ENCODE peak calls at places on chromosome 18, in six cellular contexts. J is hepatocyte, G is OCI-LY7, C is neural progenitor cell, W is PC-3, I is GM23338. R is an unnamed sample.

GRCh38 chr18:44819944-44820510 is 139.3 kb downstream of the SETBP1 start:
- DNase-seq in G (no peak), C (no peak), J (no peak), W (no peak), I (no peak), R (no peak)

GRCh38 chr18:61896118-61896517 is 3.3 kb upstream of the RNF152 start:
- DNase-seq in C (no peak), I (no peak), G (no peak), J (no peak), W (no peak), R (no peak)

GRCh38 chr18:71036783-71037182 is 747.9 kb downstream of the SOCS6 start:
- DNase-seq in G (no peak), J (no peak), W (peak; percentile 48), I (no peak), C (no peak), R (peak; percentile 58)

GRCh38 chr18:904135-905090 is at the start of gene ADCYAP1:
- DNase-seq in G (no peak), I (peak; percentile 80), W (peak; percentile 33), C (peak; percentile 82), J (peak; percentile 31), R (peak; percentile 40)

GRCh38 chr18:65725421-65726050 is 25.3 kb upstream of the CDH7 start:
- DNase-seq in C (peak; percentile 60), W (peak; percentile 73), J (peak; percentile 66), I (peak; percentile 84), G (no peak), R (no peak)

GRCh38 chr18:21991897-21992296 is 177.5 kb upstream of the GATA6 start:
- DNase-seq in G (no peak), J (peak; percentile 50), C (no peak), W (no peak), I (peak; percentile 66), R (no peak)

GRCh38 chr18:8232791-8233190 is 376.4 kb upstream of the RAB12 start:
- DNase-seq in I (peak; percentile 36), J (no peak), C (no peak), W (peak; percentile 56), G (no peak), R (no peak)

GRCh38 chr18:22977847-22978701 is 44.9 kb downstream of the RBBP8 start:
- DNase-seq in J (peak; percentile 25), W (peak; percentile 83), C (no peak), I (no peak), G (no peak), R (peak; percentile 93)

GRCh38 chr18:40293311-40293710 is 1661.7 kb upstream of the PIK3C3 start:
- DNase-seq in I (peak; percentile 34), W (peak; percentile 3), G (no peak), C (peak; percentile 44), J (no peak), R (peak; percentile 22)

GRCh38 chr18:31241900-31242409 is 76.0 kb upstream of the DSG1 start:
- DNase-seq in W (peak; percentile 85), C (peak; percentile 71), G (no peak), J (peak; percentile 77), I (peak; percentile 80), R (no peak)

GRCh38 chr18:35972197-35973000 is at the start of gene RMP24:
- DNase-seq in C (peak; percentile 96), G (peak; percentile 91), I (peak; percentile 98), J (peak; percentile 97), W (peak; percentile 79), R (peak; percentile 97)

GRCh38 chr18:38033282-38033681 is 467.7 kb upstream of the CELF4 start:
- DNase-seq in J (no peak), W (no peak), C (no peak), I (no peak), G (no peak), R (no peak)

GRCh38 chr18:62979172-62979571 is 263.8 kb downstream of the PHLPP1 start:
- DNase-seq in G (no peak), I (no peak), C (no peak), J (no peak), W (peak; percentile 90), R (peak; percentile 78)

DNA sequence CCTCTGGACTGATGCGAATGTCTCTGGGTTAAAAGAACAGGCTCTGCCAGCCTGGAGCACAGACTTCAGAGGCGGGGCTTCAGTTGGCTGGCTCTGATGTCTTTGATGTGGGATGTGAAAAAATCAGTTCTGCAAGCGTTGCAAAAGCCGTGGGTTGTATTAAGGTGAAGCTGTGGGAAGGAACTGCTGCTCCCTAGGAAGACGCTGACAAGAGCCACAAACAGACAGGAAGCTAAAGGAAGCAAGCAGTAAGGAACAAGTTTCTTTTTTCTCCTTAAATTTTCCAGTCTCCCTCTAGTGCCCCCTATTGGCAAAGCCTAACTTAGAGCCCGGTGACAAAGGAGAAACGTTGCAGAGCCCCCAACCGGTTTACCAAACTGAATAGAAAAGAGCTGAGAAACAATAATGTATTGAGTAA is 239.0 kb downstream of the CCDC178 start:
- DNase-seq in J (peak; percentile 69), C (peak; percentile 72), G (no peak), I (peak; percentile 89), W (peak; percentile 10), R (peak; percentile 30)
- TF ChIP-seq EZH2phosphoT487 in J (no peak), C (no peak), G (no peak), I (no peak), W (no peak), R (no peak)

GRCh38 chr18:76306685-76307292 is 188.3 kb downstream of the ZNF516 start:
- DNase-seq in C (peak; percentile 15), J (no peak), G (peak; percentile 0), W (no peak), I (peak; percentile 66), R (no peak)

DNA sequence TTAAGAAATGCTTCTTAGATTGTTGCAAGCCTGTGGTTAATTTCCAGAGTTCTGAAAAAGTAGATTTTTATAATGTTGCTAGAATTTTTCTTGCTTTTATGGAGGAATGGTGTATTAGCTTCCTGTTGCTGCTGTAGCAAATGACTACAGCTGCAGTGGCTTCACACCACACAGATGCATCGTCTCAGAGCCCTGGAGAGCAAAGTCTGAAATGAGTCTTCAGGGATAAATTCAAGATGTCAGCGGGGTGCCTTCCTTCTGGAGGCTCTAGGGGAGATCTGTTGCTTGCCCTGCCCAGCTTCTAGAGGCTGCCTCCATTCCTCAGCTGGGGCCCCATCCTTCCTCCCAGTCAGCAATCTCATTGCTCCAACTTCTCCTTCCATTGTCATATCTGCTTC is 187.8 kb downstream of the ZNF516 start:
- DNase-seq in G (no peak), I (no peak), C (no peak), J (no peak), W (no peak), R (no peak)
- H3K4me3 ChIP-seq in G (no peak overlapping the region), I (no peak overlapping the region), C (no peak overlapping the region), J (no peak overlapping the region), W (no peak overlapping the region), R (no peak overlapping the region)

DNA sequence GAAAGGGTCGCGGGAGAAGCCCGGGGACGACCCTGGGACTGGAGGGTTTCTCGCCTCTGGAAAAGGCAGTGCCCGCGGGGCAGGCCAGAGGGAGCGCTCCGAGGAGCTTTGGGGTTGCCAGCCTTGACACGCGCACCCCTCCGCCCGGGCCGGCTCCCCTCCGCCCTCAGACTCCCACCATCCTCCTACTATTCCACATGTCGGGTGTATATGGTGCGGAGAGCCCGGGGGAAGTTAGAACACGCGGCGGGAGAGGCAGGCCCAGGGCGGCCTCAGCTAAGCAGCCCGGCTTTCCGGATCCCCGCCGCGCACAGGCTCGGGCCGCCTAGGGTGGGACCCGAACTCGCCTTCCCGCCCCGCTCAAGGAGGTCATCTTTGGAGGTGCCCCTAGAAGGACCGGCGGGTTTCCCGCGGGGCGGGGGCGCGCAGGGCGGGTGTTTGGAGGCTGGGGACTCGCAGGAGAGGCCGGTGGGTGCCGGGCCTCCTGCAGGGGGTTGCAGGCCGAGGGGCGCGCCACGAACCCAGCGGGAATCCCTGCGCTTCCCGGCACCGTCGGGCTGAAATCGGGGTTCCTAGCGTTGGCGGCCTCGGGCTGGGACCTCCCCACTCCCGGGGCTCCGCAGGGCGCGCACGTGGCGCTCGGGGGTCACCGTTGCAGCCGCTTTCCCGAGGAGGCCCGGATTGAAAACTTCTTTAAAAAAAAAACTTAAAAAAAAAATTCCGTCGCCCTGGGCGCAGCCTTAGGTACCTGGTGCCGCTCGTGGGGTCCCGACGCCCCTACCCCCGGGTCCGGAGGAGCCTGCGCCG is 3.7 kb downstream of the NFATC1 start:
- DNase-seq in J (no peak), G (peak; percentile 32), C (no peak), W (no peak), I (no peak), R (peak; percentile 29)
- H3K4me1 ChIP-seq in J (peaks cover 17% of the 10 kb centered on the region), G (peaks cover 48% of the 10 kb centered on the region), C (peaks cover 16% of the 10 kb centered on the region), W (peaks cover 28% of the 10 kb centered on the region), I (peaks cover 17% of the 10 kb centered on the region), R (peaks cover 7% of the 10 kb centered on the region)

DNA sequence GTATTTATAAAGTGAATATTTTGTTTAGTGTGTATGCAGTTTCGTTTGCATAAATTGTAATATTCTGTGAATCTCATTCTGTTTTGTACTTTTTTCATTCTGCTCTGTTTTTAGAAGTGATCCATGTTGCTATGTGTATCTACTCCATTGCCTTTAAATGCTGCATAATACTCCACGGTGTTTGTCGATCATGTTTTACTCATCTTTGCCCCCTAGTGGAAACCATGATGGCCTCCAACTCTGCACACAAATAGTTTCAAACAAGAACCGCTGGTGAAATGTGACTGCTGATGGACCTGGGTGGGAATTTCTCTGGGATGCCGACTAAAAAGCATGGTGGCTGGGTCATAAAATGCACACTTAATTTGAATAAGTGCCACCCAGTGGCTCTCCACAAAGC is 32.0 kb upstream of the SKOR2 start:
- DNase-seq in I (peak; percentile 79), J (peak; percentile 18), G (peak; percentile 13), W (peak; percentile 42), C (peak; percentile 56), R (peak; percentile 55)
- TF ChIP-seq EZH2phosphoT487 in I (no peak), J (no peak), G (no peak), W (no peak), C (no peak), R (no peak)